ENCODE peak calls at places on chromosomes 7 and 10, in ten cellular contexts. O is upper lobe of left lung; M is mesendoderm; D is heart left ventricle; X is CD4-positive, CD25-positive, alpha-beta regulatory T cell; Y is mesenchymal stem cell; C is psoas muscle; U is CD8-positive, alpha-beta memory T cell; L is mammary epithelial cell; W is thyroid gland. E is an unnamed sample. For H3K4me1, the result is how much of the 10 kb centered on the place peaks cover.

GRCh38 chr7:72447465-72448204 is 35.5 kb upstream of the CALN1 start:
- DNase-seq in C (no peak), X (no peak), Y (no peak), O (peak), D (no peak), W (no peak), M (no peak), U (no peak), L (no peak), E (no peak)

GRCh38 chr7:50785346-50785745 is 2.6 kb upstream of the GRB10 start:
- DNase-seq in W (no peak), Y (no peak), O (peak), X (no peak), L (no peak), D (no peak), C (no peak), M (no peak), U (no peak), E (no peak)

GRCh38 chr7:91826377-91826776 is 54.1 kb downstream of the MTERF1 start:
- DNase-seq in L (peak), C (no peak), D (no peak), W (no peak), X (no peak), O (no peak), Y (no peak), M (peak), U (no peak), E (no peak)

GRCh38 chr7:67937717-67938191 is 941.1 kb downstream of the TYW1 start:
- DNase-seq in L (peak), O (no peak), X (no peak), Y (no peak), D (no peak), W (peak), C (no peak), U (no peak), M (peak), E (no peak)

GRCh38 chr10:110872984-110873569 is 1.3 kb downstream of the PDCD4 start:
- DNase-seq in D (no peak), C (no peak), L (no peak), U (no peak), Y (peak), W (no peak), M (no peak), X (no peak), O (no peak), E (no peak)

GRCh38 chr10:106938448-106939014 is 226.0 kb downstream of the SORCS1 start:
- DNase-seq in U (no peak), Y (no peak), X (no peak), W (no peak), L (no peak), M (no peak), O (no peak), D (no peak), C (no peak), E (no peak)

GRCh38 chr10:100748251-100749058 is 3.1 kb downstream of the PAX2 start:
- DNase-seq in L (no peak), U (no peak), M (no peak), X (no peak), O (peak), W (no peak), Y (no peak), D (no peak), C (no peak), E (no peak)

GRCh38 chr10:28248092-28248491 is 54.8 kb downstream of the MPP7 start:
- DNase-seq in O (no peak), W (no peak), X (no peak), U (no peak), L (peak), Y (peak), C (no peak), D (peak), M (no peak), E (no peak)

GRCh38 chr7:130673066-130673465 is 4.5 kb upstream of the COPG2 start:
- DNase-seq in D (no peak), X (no peak), M (no peak), C (no peak), L (no peak), W (no peak), O (no peak), U (no peak), Y (no peak), E (no peak)

GRCh38 chr7:93147358-93147757 is 827 bp downstream of the SAMD9L start:
- DNase-seq in C (no peak), Y (peak), X (peak), O (no peak), W (peak), U (peak), L (peak), M (no peak), D (peak), E (no peak)

GRCh38 chr10:43074827-43075611 is 1.9 kb upstream of the RET start:
- DNase-seq in C (peak), Y (no peak), W (no peak), U (no peak), X (no peak), L (no peak), O (no peak), M (no peak), D (no peak), E (no peak)

GRCh38 chr7:121343302-121343701 is 14.5 kb downstream of the WNT16 start:
- DNase-seq in X (no peak), L (no peak), W (no peak), U (no peak), Y (peak), M (no peak), D (no peak), C (no peak), O (no peak), E (no peak)

GRCh38 chr10:90785782-90786181 is 72.1 kb downstream of the HTR7 start:
- DNase-seq in D (no peak), M (peak), C (no peak), L (no peak), X (no peak), O (no peak), W (no peak), Y (no peak), U (no peak), E (no peak)

GRCh38 chr10:11210211-11210922 is 192.7 kb downstream of the CELF2 start:
- DNase-seq in L (no peak), C (no peak), Y (no peak), U (no peak), M (peak), X (no peak), D (peak), O (no peak), W (peak), E (no peak)

GRCh38 chr10:68359189-68359588 is 26.5 kb upstream of the PBLD start:
- DNase-seq in Y (no peak), L (no peak), W (no peak), M (no peak), C (no peak), D (no peak), X (no peak), U (no peak), O (no peak), E (no peak)

GRCh38 chr10:86857097-86857825 is 100.2 kb downstream of the MMRN2 start:
- DNase-seq in W (no peak), C (no peak), O (no peak), D (no peak), X (no peak), U (no peak), M (peak), Y (peak), L (no peak), E (no peak)

GRCh38 chr7:92781117-92781720 is 55.2 kb downstream of the CDK6 start:
- DNase-seq in W (no peak), U (no peak), O (no peak), M (no peak), L (no peak), Y (no peak), X (no peak), C (peak), D (peak), E (no peak)

GRCh38 chr10:103197177-103197576 is 4.1 kb upstream of the NT5C2 start:
- DNase-seq in C (peak), L (peak), O (no peak), Y (peak), U (no peak), W (peak), D (peak), X (no peak), M (peak), E (no peak)

GRCh38 chr7:5696346-5697100 is 84.9 kb downstream of the RNF216 start:
- DNase-seq in C (no peak), L (no peak), M (no peak), D (no peak), X (no peak), W (no peak), U (no peak), Y (no peak), O (no peak), E (no peak)

GRCh38 chr7:46440186-46440585 is 519.1 kb upstream of the IGFBP3 start:
- DNase-seq in C (no peak), M (no peak), D (no peak), W (no peak), X (no peak), U (no peak), L (no peak), O (no peak), Y (no peak), E (no peak)

GRCh38 chr7:71271203-71271602 is 139.3 kb downstream of the GALNT17 start:
- DNase-seq in O (no peak), L (no peak), W (no peak), D (no peak), C (no peak), X (no peak), Y (no peak), U (no peak), M (no peak), E (no peak)

GRCh38 chr7:71266912-71267311 is 135.0 kb downstream of the GALNT17 start:
- DNase-seq in L (no peak), W (no peak), O (no peak), Y (no peak), U (no peak), M (peak), C (no peak), D (no peak), X (no peak), E (no peak)

GRCh38 chr7:71278301-71278700 is 146.4 kb downstream of the GALNT17 start:
- DNase-seq in X (no peak), D (no peak), M (no peak), O (no peak), U (no peak), L (no peak), W (peak), C (no peak), Y (no peak), E (no peak)

GRCh38 chr7:71267734-71268133 is 135.8 kb downstream of the GALNT17 start:
- DNase-seq in Y (no peak), U (no peak), C (no peak), D (no peak), X (no peak), O (no peak), L (no peak), W (no peak), M (peak), E (no peak)

DNA sequence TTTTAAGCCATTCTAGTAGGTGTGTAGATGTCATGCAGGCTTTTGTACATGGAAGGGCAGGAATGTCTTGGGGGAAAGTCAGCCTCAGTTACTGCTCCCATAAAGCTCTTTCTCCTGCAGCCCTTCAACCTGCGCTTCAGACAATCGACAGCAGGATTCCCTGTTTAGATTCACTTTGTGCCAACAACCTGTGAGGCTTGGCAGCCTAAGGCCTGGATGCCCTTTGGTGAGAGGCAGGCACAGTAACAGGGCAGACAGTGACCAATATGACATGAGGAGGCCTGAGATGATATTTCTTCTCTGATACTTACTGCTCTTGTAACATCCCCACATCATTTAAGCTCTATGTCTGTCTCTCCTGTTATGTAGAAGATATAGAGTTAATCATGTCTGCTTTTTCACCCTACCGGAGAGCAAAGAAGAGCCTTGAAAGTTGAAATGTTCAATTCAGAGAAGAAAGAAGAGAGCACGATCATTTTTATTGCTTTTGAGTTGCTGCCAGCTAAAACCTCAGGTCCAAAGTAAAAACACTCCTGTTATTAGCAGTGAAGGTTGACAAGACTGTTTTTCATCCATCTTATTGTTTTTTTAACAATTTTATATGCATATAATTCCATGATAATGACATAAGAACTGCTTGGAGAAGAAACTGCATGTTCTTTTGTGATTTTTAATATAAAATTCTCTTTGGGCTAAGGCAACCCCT is 140.7 kb downstream of the GALNT17 start:
- DNase-seq in O (no peak), W (no peak), X (no peak), Y (no peak), M (no peak), C (no peak), D (no peak), L (no peak), U (no peak), E (no peak)
- H3K27ac ChIP-seq in O (no peak), W (peak), X (no peak), Y (no peak), M (no peak), C (no peak), D (peak), L (no peak), U (no peak), E (no peak)

GRCh38 chr7:157077986-157078644 is 60.6 kb upstream of the UBE3C start:
- DNase-seq in X (no peak), L (no peak), D (no peak), Y (no peak), O (peak), U (no peak), W (no peak), M (peak), C (no peak), E (no peak)
- H3K4me3 ChIP-seq in X (no peak), L (peak), D (no peak), Y (peak), O (no peak), U (no peak), W (no peak), M (no peak), C (peak), E (peak)

DNA sequence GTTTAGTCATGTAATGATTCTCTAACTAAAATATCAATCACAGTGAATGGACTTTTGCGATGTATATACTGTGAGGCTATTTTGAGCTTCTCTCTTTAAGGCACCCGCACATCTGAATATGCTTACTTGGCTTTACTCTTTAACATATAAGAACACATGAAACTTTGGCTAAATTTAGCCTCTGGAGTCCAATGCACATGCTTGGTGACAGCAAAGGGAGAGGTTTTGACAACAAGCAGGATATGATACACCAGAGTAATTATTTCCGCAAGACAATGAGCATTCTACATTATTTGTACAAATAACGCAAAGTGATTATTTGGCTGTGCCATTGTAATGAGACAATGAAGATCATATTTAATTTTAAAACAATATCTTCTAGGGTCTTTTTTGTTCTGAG is 72.4 kb downstream of the ARID5B start:
- DNase-seq in D (no peak), M (no peak), O (no peak), U (no peak), W (no peak), X (no peak), L (no peak), C (no peak), Y (peak), E (no peak)
- H3K4me1 ChIP-seq in D (under half), M (under half), O (under half), U (under half), W (under half), X (under half), L (under half), C (under half), Y (under half), E (under half)

GRCh38 chr10:88159127-88159829 is 295.9 kb downstream of the PTEN start:
- DNase-seq in U (no peak), Y (no peak), W (no peak), D (no peak), M (no peak), C (no peak), L (no peak), X (no peak), O (no peak), E (no peak)
- H3K27ac ChIP-seq in U (no peak), Y (peak), W (no peak), D (peak), M (no peak), C (no peak), L (no peak), X (no peak), O (no peak), E (no peak)

GRCh38 chr10:49689882-49690510 is 10.5 kb downstream of the C10orf53 start:
- DNase-seq in M (peak), O (no peak), Y (no peak), D (no peak), U (no peak), C (no peak), X (no peak), L (no peak), W (no peak), E (peak)

GRCh38 chr10:49694466-49694865 is 15.0 kb downstream of the C10orf53 start:
- DNase-seq in O (no peak), Y (no peak), X (no peak), D (no peak), U (no peak), L (no peak), C (no peak), W (no peak), M (no peak), E (no peak)

GRCh38 chr10:49690673-49691356 is 11.4 kb downstream of the C10orf53 start:
- DNase-seq in C (no peak), X (no peak), U (no peak), W (no peak), M (no peak), Y (no peak), O (no peak), L (no peak), D (no peak), E (no peak)

GRCh38 chr10:49688920-49689319 is 9.5 kb downstream of the C10orf53 start:
- DNase-seq in C (no peak), X (no peak), W (no peak), Y (no peak), D (no peak), U (no peak), L (no peak), M (peak), O (no peak), E (no peak)

DNA sequence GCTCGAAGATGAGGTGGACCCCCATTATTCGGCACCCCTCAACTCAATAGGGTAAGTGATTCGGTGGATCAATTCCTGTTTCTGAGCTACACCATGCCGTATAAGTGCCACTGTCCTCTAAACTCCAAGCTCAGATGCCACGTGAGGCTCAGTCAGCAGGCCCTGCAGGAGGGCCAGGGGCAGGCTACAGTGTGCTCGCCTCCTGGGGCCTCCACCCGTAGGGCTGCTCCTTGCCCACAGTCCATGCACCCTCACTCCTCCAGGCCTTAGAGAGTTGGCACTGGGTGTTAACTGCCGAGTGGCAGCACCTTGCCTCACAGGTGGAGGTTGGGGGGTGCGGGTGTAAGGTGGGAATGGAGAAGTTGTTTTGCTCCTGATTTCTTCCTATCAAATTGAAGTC is 12.1 kb downstream of the C10orf53 start:
- DNase-seq in W (no peak), X (no peak), O (no peak), C (no peak), D (no peak), M (no peak), L (no peak), U (no peak), Y (no peak), E (no peak)
- H3K4me3 ChIP-seq in W (no peak), X (no peak), O (no peak), C (no peak), D (no peak), M (no peak), L (no peak), U (no peak), Y (no peak), E (no peak)

GRCh38 chr7:30765359-30765758 is 5.9 kb upstream of the MINDY4 start:
- DNase-seq in Y (no peak), U (no peak), W (no peak), X (no peak), L (no peak), O (no peak), C (no peak), M (no peak), D (no peak), E (no peak)
- H3K4me1 ChIP-seq in Y (under half), U (under half), W (under half), X (under half), L (under half), O (under half), C (under half), M (under half), D (half or more), E (under half)

GRCh38 chr7:151233111-151233701 is 923 bp downstream of the CHPF2 start:
- DNase-seq in L (peak), M (peak), X (peak), W (peak), Y (peak), O (no peak), D (no peak), C (peak), U (peak), E (no peak)
- H3K27ac ChIP-seq in L (peak), M (no peak), X (peak), W (peak), Y (peak), O (peak), D (peak), C (peak), U (peak), E (no peak)

GRCh38 chr10:614772-615582 is 74.5 kb downstream of the DIP2C start:
- DNase-seq in M (no peak), U (no peak), W (peak), D (no peak), L (no peak), X (no peak), O (no peak), C (peak), Y (no peak), E (no peak)

GRCh38 chr10:619710-620109 is 69.8 kb downstream of the DIP2C start:
- DNase-seq in O (no peak), M (no peak), Y (no peak), C (no peak), U (no peak), W (no peak), L (no peak), X (no peak), D (no peak), E (no peak)

GRCh38 chr10:615583-616152 is 73.8 kb downstream of the DIP2C start:
- DNase-seq in D (no peak), U (no peak), X (no peak), L (peak), M (no peak), Y (peak), O (no peak), C (no peak), W (no peak), E (no peak)

GRCh38 chr10:618229-618989 is 71.1 kb downstream of the DIP2C start:
- DNase-seq in L (no peak), Y (no peak), D (no peak), W (no peak), M (no peak), O (peak), C (peak), X (no peak), U (no peak), E (no peak)

GRCh38 chr10:617471-617870 is 72.0 kb downstream of the DIP2C start:
- DNase-seq in C (no peak), O (no peak), Y (no peak), U (no peak), D (no peak), M (no peak), X (no peak), W (no peak), L (no peak), E (no peak)
- H3K4me3 ChIP-seq in C (no peak), O (no peak), Y (no peak), U (no peak), D (no peak), M (no peak), X (no peak), W (no peak), L (no peak), E (no peak)

GRCh38 chr10:93461807-93462178 is 20.3 kb downstream of the MYOF start:
- DNase-seq in W (peak), L (peak), O (no peak), Y (peak), X (no peak), C (no peak), D (no peak), U (no peak), M (no peak), E (no peak)
- H3K4me1 ChIP-seq in W (half or more), L (half or more), O (half or more), Y (under half), X (under half), C (under half), D (under half), U (under half), M (under half), E (under half)

DNA sequence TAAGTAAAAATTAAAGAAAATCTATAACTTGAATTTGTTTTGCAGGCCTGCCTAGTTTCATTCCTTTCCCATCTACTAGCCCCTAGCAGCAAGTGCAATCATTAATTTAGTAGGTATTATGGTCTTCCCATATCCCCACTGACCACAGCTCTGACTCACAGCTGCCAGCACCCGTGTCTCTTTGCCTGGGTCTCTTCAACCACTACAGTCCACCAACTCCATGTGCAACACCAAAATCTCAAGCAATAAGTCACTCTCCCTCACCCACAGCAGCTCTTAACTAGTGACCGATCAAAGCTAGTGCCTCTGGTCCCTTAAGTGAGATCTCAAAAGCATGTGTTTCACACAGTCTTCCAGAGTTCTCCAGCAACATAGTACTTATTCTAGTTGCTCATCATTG is 26.0 kb upstream of the THSD7A start:
- DNase-seq in D (no peak), O (no peak), U (no peak), M (no peak), X (no peak), W (no peak), Y (no peak), C (no peak), L (no peak), E (no peak)
- H3K27ac ChIP-seq in D (no peak), O (no peak), U (no peak), M (no peak), X (no peak), W (no peak), Y (no peak), C (no peak), L (no peak), E (no peak)